ENCODE peak calls at places on chromosomes 7 and 10, in five cellular contexts. One of them, this sample, is unnamed.

GRCh38 chr10:6047847-6048246 is 14.3 kb downstream of the IL2RA start:
- DNase-seq in G401: no peak
- DNase-seq in GM13977: no peak
- DNase-seq in AG09319: no peak
- DNase-seq in NCI-H1436: no peak
- DNase-seq in this sample: no peak

GRCh38 chr7:44286618-44287487 is 38.5 kb downstream of the CAMK2B start:
- DNase-seq in G401: no peak
- DNase-seq in GM13977: no peak
- DNase-seq in AG09319: no peak
- DNase-seq in NCI-H1436: no peak
- DNase-seq in this sample: no peak

GRCh38 chr7:157572622-157573021 is 235.8 kb downstream of the DNAJB6 start:
- DNase-seq in G401: no peak
- DNase-seq in GM13977: no peak
- DNase-seq in AG09319: no peak
- DNase-seq in NCI-H1436: no peak
- DNase-seq in this sample: no peak

GRCh38 chr7:157651366-157652160 is 314.8 kb downstream of the DNAJB6 start:
- DNase-seq in G401: no peak
- DNase-seq in GM13977: no peak
- DNase-seq in AG09319: no peak
- DNase-seq in NCI-H1436: no peak
- DNase-seq in this sample: no peak

GRCh38 chr10:77135555-77135954 is 502.1 kb downstream of the KCNMA1 start:
- DNase-seq in G401: no peak
- DNase-seq in GM13977: no peak
- DNase-seq in AG09319: no peak
- DNase-seq in NCI-H1436: no peak
- DNase-seq in this sample: no peak

GRCh38 chr7:37920619-37921339 is at the start of gene EPDR1:
- DNase-seq in G401: peak; percentile 82
- DNase-seq in GM13977: peak; percentile 30
- DNase-seq in AG09319: no peak
- DNase-seq in NCI-H1436: peak; percentile 8
- DNase-seq in this sample: no peak

GRCh38 chr10:3776796-3777571 is 8.0 kb downstream of the KLF6 start:
- DNase-seq in G401: peak; percentile 25
- DNase-seq in GM13977: no peak
- DNase-seq in AG09319: peak; percentile 85
- DNase-seq in NCI-H1436: no peak
- DNase-seq in this sample: no peak

GRCh38 chr7:131105803-131106680 is 221.6 kb upstream of the MKLN1 start:
- DNase-seq in G401: peak; percentile 62
- DNase-seq in GM13977: peak; percentile 89
- DNase-seq in AG09319: no peak
- DNase-seq in NCI-H1436: peak; percentile 41
- DNase-seq in this sample: no peak

GRCh38 chr7:24572014-24572413 is 1.2 kb upstream of the PALS2 start:
- DNase-seq in G401: no peak
- DNase-seq in GM13977: no peak
- DNase-seq in AG09319: no peak
- DNase-seq in NCI-H1436: no peak
- DNase-seq in this sample: no peak

GRCh38 chr7:27185013-27185707 is at the start of gene HOXA11:
- DNase-seq in G401: peak; percentile 37
- DNase-seq in GM13977: no peak
- DNase-seq in AG09319: peak; percentile 10
- DNase-seq in NCI-H1436: no peak
- DNase-seq in this sample: no peak

GRCh38 chr7:140035400-140036223 is 27.1 kb downstream of the PARP12 start:
- DNase-seq in G401: no peak
- DNase-seq in GM13977: no peak
- DNase-seq in AG09319: no peak
- DNase-seq in NCI-H1436: no peak
- DNase-seq in this sample: no peak

GRCh38 chr10:93666030-93666429 is 36.4 kb downstream of the FRA10AC1 start:
- DNase-seq in G401: no peak
- DNase-seq in GM13977: no peak
- DNase-seq in AG09319: no peak
- DNase-seq in NCI-H1436: no peak
- DNase-seq in this sample: no peak

GRCh38 chr7:99267530-99268360 is 4.9 kb upstream of the MYH16 start:
- DNase-seq in G401: peak; percentile 77
- DNase-seq in GM13977: no peak
- DNase-seq in AG09319: peak; percentile 19
- DNase-seq in NCI-H1436: no peak
- DNase-seq in this sample: no peak

GRCh38 chr7:83410989-83411591 is 237.8 kb downstream of the SEMA3E start:
- DNase-seq in G401: peak; percentile 43
- DNase-seq in GM13977: peak; percentile 3
- DNase-seq in AG09319: peak; percentile 31
- DNase-seq in NCI-H1436: peak; percentile 57
- DNase-seq in this sample: no peak

GRCh38 chr10:29068302-29068701 is 220.6 kb upstream of the LYZL1 start:
- DNase-seq in G401: no peak
- DNase-seq in GM13977: no peak
- DNase-seq in AG09319: no peak
- DNase-seq in NCI-H1436: no peak
- DNase-seq in this sample: no peak

GRCh38 chr7:142482899-142483658 is 225.2 kb upstream of the PRSS58 start:
- DNase-seq in G401: peak; percentile 21
- DNase-seq in GM13977: peak; percentile 26
- DNase-seq in AG09319: no peak
- DNase-seq in NCI-H1436: no peak
- DNase-seq in this sample: no peak

This sample was measured in NCI-H1417 treated with DMSO at 0.1 percent for 48 hours.